ENCODE peak calls at places on chromosomes 5 and 9, in seven cellular contexts. H is fibroblast of the aortic adventitia, F is left ventricle myocardium inferior, K is transverse colon, D is spleen, S is astrocyte of the spinal cord, L is cardiac fibroblast. X is an unnamed sample.

GRCh38 chr5:73912755-73913365 is 286.9 kb downstream of the ARHGEF28 start:
- DNase-seq in S (peak), F (no peak), D (no peak), H (no peak), K (no peak), L (no peak), X (no peak)

GRCh38 chr5:133696782-133697507 is 84.6 kb upstream of the FSTL4 start:
- DNase-seq in L (no peak), D (peak), S (no peak), F (no peak), K (no peak), H (no peak), X (no peak)

GRCh38 chr9:35996358-35996970 is 38.5 kb upstream of the OR2S2 start:
- DNase-seq in S (peak), H (peak), F (peak), L (peak), K (no peak), D (no peak), X (peak)

GRCh38 chr9:124491049-124491975 is 15.9 kb downstream of the NR5A1 start:
- DNase-seq in S (no peak), H (no peak), F (no peak), L (no peak), D (no peak), K (no peak), X (no peak)

GRCh38 chr5:169146158-169146557 is 154.8 kb downstream of the SLIT3 start:
- DNase-seq in L (peak), F (no peak), D (no peak), K (no peak), S (no peak), H (peak), X (no peak)

GRCh38 chr5:56168066-56168478 is 65.1 kb downstream of the ANKRD55 start:
- DNase-seq in S (peak), L (no peak), H (peak), K (no peak), D (no peak), F (no peak), X (no peak)

GRCh38 chr5:157030692-157031091 is 28.2 kb downstream of the HAVCR1 start:
- DNase-seq in S (no peak), H (no peak), L (no peak), F (no peak), D (no peak), K (no peak), X (no peak)

GRCh38 chr9:96554326-96554725 is 65.3 kb downstream of the CDC14B start:
- DNase-seq in D (no peak), S (peak), H (peak), L (peak), F (no peak), K (no peak), X (no peak)

GRCh38 chr9:93012998-93013855 is 45.3 kb upstream of the SUSD3 start:
- DNase-seq in D (no peak), L (no peak), H (no peak), K (no peak), F (no peak), S (no peak), X (no peak)

GRCh38 chr9:113199683-113200329 is 21.3 kb downstream of the FKBP15 start:
- DNase-seq in F (no peak), H (no peak), S (no peak), D (no peak), L (no peak), K (no peak), X (no peak)

GRCh38 chr5:36740259-36740898 is 134.0 kb downstream of the SLC1A3 start:
- DNase-seq in F (no peak), D (no peak), K (no peak), L (peak), S (no peak), H (peak), X (no peak)

GRCh38 chr5:116947691-116948528 is 373.3 kb upstream of the SEMA6A start:
- DNase-seq in F (peak), D (peak), H (no peak), L (peak), S (peak), K (peak), X (peak)

GRCh38 chr5:136984772-136985455 is 514.2 kb downstream of the SPOCK1 start:
- DNase-seq in S (peak), F (no peak), H (no peak), K (no peak), L (no peak), D (no peak), X (no peak)

GRCh38 chr9:123081824-123082223 is 48.4 kb downstream of the GPR21 start:
- DNase-seq in K (no peak), S (peak), D (no peak), L (peak), H (peak), F (no peak), X (peak)

GRCh38 chr5:132391870-132392269 is 22.4 kb downstream of the SLC22A5 start:
- DNase-seq in K (no peak), F (no peak), H (no peak), S (no peak), L (no peak), D (no peak), X (no peak)

GRCh38 chr5:173310861-173311515 is 17.2 kb downstream of the STC2 start:
- DNase-seq in D (peak), K (no peak), L (peak), F (peak), S (peak), H (peak), X (peak)

GRCh38 chr5:39660020-39660419 is 235.2 kb upstream of the DAB2 start:
- DNase-seq in F (no peak), D (no peak), S (no peak), H (no peak), L (no peak), K (no peak), X (no peak)

GRCh38 chr9:84843175-84843824 is 173.8 kb downstream of the NTRK2 start:
- DNase-seq in L (no peak), D (no peak), K (peak), F (no peak), H (no peak), S (no peak), X (no peak)
- TF ChIP-seq CTCF in L (no peak), D (no peak), K (no peak), F (no peak), H (no peak), S (no peak), X (no peak)

GRCh38 chr5:150006318-150006717 is 5.8 kb downstream of the HMGXB3 start:
- DNase-seq in K (no peak), F (no peak), L (no peak), D (no peak), H (no peak), S (no peak), X (no peak)
- TF ChIP-seq CTCF in K (no peak), F (no peak), L (no peak), D (no peak), H (no peak), S (no peak), X (no peak)

DNA sequence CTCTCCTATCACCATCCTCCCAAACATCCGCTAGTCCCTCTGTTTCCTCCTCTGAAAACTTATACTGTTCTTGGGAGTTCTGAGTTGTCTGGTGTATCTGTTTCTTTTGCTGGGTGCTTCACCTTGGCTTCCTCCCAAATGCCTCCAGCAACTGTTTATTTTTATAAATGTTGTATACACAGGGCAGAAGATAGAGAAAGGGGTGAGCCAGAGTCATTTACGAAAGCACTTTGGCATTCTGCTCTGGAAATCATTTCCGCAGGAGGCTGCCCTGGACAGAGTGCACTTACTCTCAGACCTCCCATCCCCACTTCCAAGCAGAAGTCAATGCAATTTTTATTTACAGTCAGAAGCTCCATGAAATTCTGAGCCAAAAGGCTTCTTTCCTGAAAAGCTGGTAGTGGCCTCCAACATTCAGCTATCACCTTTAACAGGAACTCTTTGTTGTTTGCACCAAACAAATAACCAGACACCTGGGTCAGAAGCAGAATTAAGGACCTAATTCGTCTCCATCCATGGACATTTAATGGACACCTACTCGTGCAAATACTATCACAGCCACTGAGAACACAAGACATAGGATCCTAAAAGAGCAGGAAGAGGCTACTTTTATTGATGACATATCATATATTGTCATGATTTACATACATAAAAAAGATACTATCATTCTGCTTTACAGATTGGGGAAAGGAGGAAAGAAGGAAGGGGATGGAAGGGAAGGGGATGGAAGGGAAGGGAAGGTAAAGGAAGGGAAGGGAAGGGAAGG is 229.5 kb upstream of the PAPPA start:
- DNase-seq in L (peak), H (peak), D (no peak), F (no peak), K (peak), S (peak), X (peak)
- TF ChIP-seq CTCF in L (no peak), H (no peak), D (no peak), F (no peak), K (no peak), S (no peak), X (no peak)

DNA sequence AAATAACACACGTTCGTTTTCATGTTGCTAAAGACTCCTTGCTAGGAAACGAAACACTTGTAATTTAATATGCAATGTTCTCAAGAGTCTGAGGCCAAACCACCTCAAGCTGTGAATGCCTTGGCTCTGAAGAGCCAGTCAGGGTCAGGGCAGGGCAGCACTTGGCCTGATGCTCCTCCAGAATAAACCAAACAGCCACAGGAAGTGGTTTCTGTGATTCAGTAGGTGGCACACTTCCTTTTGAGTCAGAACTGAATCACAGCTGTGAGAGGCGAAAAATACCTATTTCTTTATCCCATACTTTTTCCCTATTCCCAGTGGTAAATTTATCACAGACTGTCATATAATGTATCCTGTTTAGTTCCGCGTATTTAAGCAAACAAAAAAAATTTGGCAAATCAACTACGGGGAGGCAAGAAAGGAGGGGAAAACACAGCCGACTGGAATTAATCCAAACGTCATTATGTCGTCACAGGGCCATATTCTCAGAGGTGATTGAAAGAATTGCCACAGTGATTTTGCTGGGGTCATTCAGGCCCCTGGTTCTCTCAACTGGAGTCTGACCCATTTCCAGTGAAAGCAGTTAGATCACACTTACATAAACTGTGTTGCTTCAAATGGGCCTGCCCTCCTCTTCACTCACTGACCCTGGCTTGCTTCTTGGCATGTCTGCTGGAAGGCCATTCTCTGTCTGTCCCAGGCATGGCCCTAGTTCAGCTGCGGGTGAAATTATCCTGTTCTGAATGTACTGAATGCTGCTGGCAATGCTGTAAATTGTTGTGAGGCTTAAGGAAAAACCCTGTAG is 71.2 kb downstream of the ARRDC3 start:
- DNase-seq in F (peak), H (peak), K (peak), L (peak), S (peak), D (peak), X (peak)
- TF ChIP-seq CTCF in F (peak), H (no peak), K (peak), L (no peak), S (no peak), D (peak), X (no peak)

DNA sequence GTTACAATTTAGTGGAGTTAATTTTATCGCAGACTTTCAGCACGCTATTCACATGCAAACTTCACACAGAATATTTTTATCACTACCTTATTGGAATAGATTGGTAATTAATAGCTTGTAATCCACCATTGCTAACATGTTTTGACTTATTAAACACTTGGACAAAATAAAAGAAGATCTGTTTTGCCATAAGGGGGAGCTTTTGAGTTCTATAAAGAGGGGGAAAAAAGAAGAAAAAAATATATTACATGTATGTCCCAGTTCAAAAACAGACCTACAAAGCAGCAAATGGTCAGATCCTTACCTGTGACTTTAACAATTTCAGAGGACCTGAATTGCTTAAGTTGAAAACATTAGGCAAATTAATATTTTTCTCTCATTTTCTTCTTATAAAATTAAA is 1.2 kb upstream of the PAPPA start:
- DNase-seq in F (no peak), L (peak), K (no peak), H (no peak), D (no peak), S (peak), X (peak)
- TF ChIP-seq CTCF in F (peak), L (peak), K (peak), H (peak), D (no peak), S (peak), X (peak)